ENCODE peak calls at places on chromosome 15, in six cellular contexts. F is upper lobe of left lung, V is lower lobe of right lung, P is tibial artery, J is body of pancreas, L is heart left ventricle. E is an unnamed sample. For H3K27me3, the result is how much of the 10 kb centered on the place peaks cover.

GRCh38 chr15:58538901-58539300 is 107.1 kb downstream of the LIPC start:
- DNase-seq in L (no peak), P (no peak), J (no peak), F (no peak), V (no peak), E (no peak)

GRCh38 chr15:51444112-51444511 is 102.7 kb downstream of the GLDN start:
- DNase-seq in L (no peak), F (no peak), P (no peak), J (no peak), V (no peak), E (no peak)

GRCh38 chr15:48520376-48521155 is 124.9 kb downstream of the FBN1 start:
- DNase-seq in V (no peak), L (no peak), J (no peak), P (no peak), F (peak), E (no peak)

GRCh38 chr15:101267320-101268104 is 9.8 kb downstream of the SELENOS start:
- DNase-seq in V (no peak), L (peak), F (peak), P (peak), J (peak), E (no peak)

GRCh38 chr15:77901921-77902750 is 175.4 kb downstream of the TBC1D2B start:
- DNase-seq in P (peak), F (no peak), V (peak), L (peak), J (peak), E (no peak)

GRCh38 chr15:76208786-76209424 is 102.4 kb downstream of the ETFA start:
- DNase-seq in L (peak), F (no peak), V (no peak), J (no peak), P (no peak), E (no peak)

GRCh38 chr15:73782339-73782979 is 29.3 kb upstream of the INSYN1 start:
- DNase-seq in P (no peak), F (no peak), V (no peak), J (no peak), L (no peak), E (no peak)

GRCh38 chr15:94793641-94794040 is 562.3 kb downstream of the MCTP2 start:
- DNase-seq in V (no peak), J (no peak), L (no peak), P (no peak), F (no peak), E (no peak)

GRCh38 chr15:65962187-65962586 is 92.9 kb downstream of the RAB11A start:
- DNase-seq in V (no peak), P (no peak), F (no peak), J (no peak), L (no peak), E (no peak)

GRCh38 chr15:67199881-67200763 is 54.3 kb downstream of the AAGAB start:
- DNase-seq in J (no peak), V (no peak), L (no peak), F (no peak), P (no peak), E (no peak)

GRCh38 chr15:42919794-42920280 is 741 bp downstream of the TTBK2 start:
- DNase-seq in L (no peak), J (peak), V (no peak), P (peak), F (no peak), E (peak)

GRCh38 chr15:98734472-98735284 is 86.3 kb downstream of the IGF1R start:
- DNase-seq in F (no peak), V (no peak), P (no peak), J (no peak), L (no peak), E (no peak)

GRCh38 chr15:74036271-74037170 is 42.0 kb downstream of the PML start:
- DNase-seq in F (no peak), J (no peak), P (peak), L (no peak), V (peak), E (no peak)

GRCh38 chr15:71109130-71109529 is 6.1 kb upstream of the THSD4 start:
- DNase-seq in F (no peak), L (no peak), J (no peak), P (no peak), V (no peak), E (no peak)

GRCh38 chr15:40582726-40583246 is 11.3 kb upstream of the KNL1 start:
- DNase-seq in J (peak), F (no peak), L (no peak), P (no peak), V (no peak), E (no peak)

GRCh38 chr15:75661041-75661778 is 13.5 kb downstream of the SNX33 start:
- DNase-seq in L (peak), V (peak), J (peak), F (peak), P (peak), E (no peak)

GRCh38 chr15:77002954-77003912 is 8.3 kb downstream of the PSTPIP1 start:
- DNase-seq in P (peak), J (no peak), F (no peak), V (peak), L (peak), E (peak)

GRCh38 chr15:70795311-70795665 is 31.9 kb upstream of the UACA start:
- DNase-seq in P (no peak), J (no peak), L (no peak), F (no peak), V (no peak), E (no peak)

GRCh38 chr15:34583399-34584320 is at the start of gene GOLGA8B:
- DNase-seq in V (peak), L (peak), P (no peak), F (peak), J (peak), E (peak)

GRCh38 chr15:92601940-92602593 is 53.5 kb downstream of the FAM174B start:
- DNase-seq in V (no peak), P (no peak), J (peak), F (no peak), L (no peak), E (no peak)

GRCh38 chr15:35306361-35306981 is 221.4 kb upstream of the NANOGP8 start:
- DNase-seq in F (no peak), L (no peak), J (no peak), P (no peak), V (no peak), E (no peak)

GRCh38 chr15:74866090-74866489 is 7.1 kb downstream of the SCAMP2 start:
- DNase-seq in L (no peak), V (no peak), P (peak), F (no peak), J (no peak), E (no peak)

GRCh38 chr15:97012986-97013385 is 682.5 kb downstream of the NR2F2 start:
- DNase-seq in J (no peak), F (no peak), L (no peak), P (no peak), V (no peak), E (no peak)

GRCh38 chr15:83871808-83872559 is 218.1 kb downstream of the ADAMTSL3 start:
- DNase-seq in L (no peak), P (no peak), F (no peak), V (no peak), J (peak), E (no peak)

GRCh38 chr15:45550436-45550835 is 27.9 kb upstream of the SLC30A4 start:
- DNase-seq in F (no peak), V (no peak), J (no peak), P (no peak), L (no peak), E (no peak)

GRCh38 chr15:97482521-97482920 is 478.0 kb upstream of the ARRDC4 start:
- DNase-seq in P (no peak), V (no peak), L (no peak), J (no peak), F (no peak), E (no peak)

GRCh38 chr15:78598348-78598747 is 22.4 kb downstream of the CHRNA3 start:
- DNase-seq in J (no peak), P (no peak), V (no peak), F (no peak), L (no peak), E (no peak)

GRCh38 chr15:55897560-55898336 is 95.7 kb downstream of the NEDD4 start:
- DNase-seq in V (no peak), J (peak), P (peak), F (no peak), L (no peak), E (no peak)

GRCh38 chr15:40928975-40929729 is at the start of gene DLL4:
- DNase-seq in J (peak), P (peak), V (peak), L (peak), F (peak), E (no peak)

GRCh38 chr15:74182131-74182530 is 8.6 kb downstream of the ISLR start:
- DNase-seq in L (peak), J (no peak), V (peak), P (no peak), F (no peak), E (no peak)

GRCh38 chr15:51749307-51749706 is 2.1 kb upstream of the TMOD2 start:
- DNase-seq in P (no peak), L (no peak), F (no peak), J (no peak), V (no peak), E (no peak)

GRCh38 chr15:91055548-91056331 is 33.3 kb upstream of the VPS33B start:
- DNase-seq in J (peak), L (peak), F (no peak), P (peak), V (no peak), E (peak)

GRCh38 chr15:58931985-58932384 is 1.5 kb downstream of the SLTM start:
- DNase-seq in L (no peak), V (no peak), P (no peak), J (peak), F (no peak), E (no peak)

GRCh38 chr15:100944237-100944875 is 25.2 kb downstream of the LRRK1 start:
- DNase-seq in P (no peak), L (no peak), V (no peak), J (no peak), F (no peak), E (no peak)

GRCh38 chr15:90266485-90266884 is 1.0 kb downstream of the NGRN start:
- DNase-seq in V (no peak), J (no peak), L (no peak), P (no peak), F (no peak), E (no peak)

GRCh38 chr15:96337991-96338771 is 7.7 kb downstream of the NR2F2 start:
- DNase-seq in F (no peak), V (no peak), L (no peak), P (no peak), J (no peak), E (no peak)

GRCh38 chr15:22966321-22967083 is 13.7 kb downstream of the CYFIP1 start:
- DNase-seq in F (no peak), L (no peak), J (no peak), P (no peak), V (no peak), E (no peak)

GRCh38 chr15:22961661-22962221 is 18.4 kb downstream of the CYFIP1 start:
- DNase-seq in P (no peak), F (no peak), J (peak), V (no peak), L (no peak), E (no peak)

GRCh38 chr15:22962611-22963010 is 17.6 kb downstream of the CYFIP1 start:
- DNase-seq in J (no peak), V (no peak), F (no peak), L (no peak), P (no peak), E (no peak)

GRCh38 chr15:22960587-22960986 is 19.6 kb downstream of the CYFIP1 start:
- DNase-seq in V (no peak), P (no peak), L (no peak), J (no peak), F (no peak), E (no peak)

GRCh38 chr15:22963546-22964125 is 16.5 kb downstream of the CYFIP1 start:
- DNase-seq in P (no peak), L (no peak), J (no peak), F (peak), V (no peak), E (no peak)
- TF ChIP-seq CTCF in P (no peak), L (no peak), J (no peak), F (no peak), V (no peak), E (no peak)

DNA sequence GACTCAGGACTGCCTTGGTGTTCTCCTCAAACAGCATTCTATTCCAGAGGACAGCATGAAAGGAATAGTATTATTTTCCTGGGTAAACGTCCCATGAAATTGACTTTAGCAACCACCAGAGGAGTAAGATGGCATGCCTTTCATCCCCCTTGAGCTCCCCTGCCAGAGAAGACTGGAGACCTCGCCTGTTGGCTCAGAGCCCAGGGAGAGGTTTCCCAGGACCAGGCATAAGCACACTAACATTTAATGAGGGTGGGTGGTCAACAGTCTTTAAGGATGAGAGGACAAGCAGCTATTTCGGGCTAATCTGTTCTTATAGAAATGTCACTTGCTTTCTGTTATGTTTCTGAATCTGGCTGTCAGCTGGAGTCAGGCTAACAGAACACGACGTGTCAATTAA is 390.4 kb downstream of the GABRG3 start:
- DNase-seq in V (no peak), L (no peak), P (no peak), J (no peak), F (no peak), E (no peak)
- H3K27me3 ChIP-seq in V (under half), L (under half), P (under half), J (under half), F (under half), E (under half)

GRCh38 chr15:64738231-64739095 is 36.9 kb downstream of the RBPMS2 start:
- DNase-seq in J (no peak), F (peak), L (no peak), P (no peak), V (no peak), E (no peak)
- H3K27ac ChIP-seq in J (no peak), F (no peak), L (no peak), P (peak), V (no peak), E (no peak)

DNA sequence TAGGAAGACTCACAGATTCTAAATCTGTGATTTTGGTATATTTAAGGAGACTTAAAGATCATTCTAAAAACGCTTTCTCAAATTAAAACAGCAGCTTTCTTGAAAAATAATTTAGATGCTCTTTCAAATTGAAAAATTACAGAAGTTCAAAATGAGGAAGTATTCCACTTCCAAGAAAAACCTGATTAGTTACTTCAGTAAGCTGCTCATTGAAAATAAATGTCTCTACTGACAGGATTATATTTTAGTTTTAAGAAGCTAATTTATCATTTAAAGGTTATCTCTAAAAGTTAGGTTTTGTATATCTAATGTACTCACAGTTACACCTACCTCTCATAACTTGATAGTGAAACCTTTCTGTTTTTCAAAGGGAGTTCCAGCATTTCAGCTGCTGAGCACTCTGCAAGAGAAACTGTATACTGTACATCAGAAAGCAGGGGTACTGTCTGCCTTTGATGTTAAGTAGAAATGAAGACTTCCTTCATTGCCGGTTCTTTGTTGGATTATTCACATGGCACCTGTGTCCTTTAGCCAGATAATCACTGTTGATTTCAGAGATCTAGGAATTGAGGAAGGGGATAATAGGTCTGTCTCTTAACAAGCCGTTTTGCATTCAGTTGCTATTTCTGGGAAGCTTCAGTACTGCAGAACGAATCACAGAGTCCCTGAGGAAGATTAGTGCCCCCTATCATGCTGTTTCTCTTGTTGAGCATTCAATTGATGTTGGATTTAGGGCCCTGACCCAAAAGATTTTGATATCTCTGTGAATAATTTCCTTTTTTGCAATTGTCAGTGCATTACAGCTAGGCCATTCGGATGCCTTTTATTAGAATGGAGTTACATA is 161.7 kb downstream of the TCF12 start:
- DNase-seq in P (no peak), F (no peak), J (no peak), L (no peak), V (no peak), E (no peak)
- TF ChIP-seq CTCF in P (no peak), F (no peak), J (no peak), L (no peak), V (no peak), E (no peak)

GRCh38 chr15:69145694-69146492 is 14.5 kb upstream of the GLCE start:
- DNase-seq in L (no peak), J (no peak), V (no peak), P (no peak), F (no peak), E (no peak)

GRCh38 chr15:69144530-69144929 is 15.9 kb upstream of the GLCE start:
- DNase-seq in V (no peak), P (no peak), L (no peak), J (no peak), F (no peak), E (no peak)

GRCh38 chr15:69146724-69147435 is 13.6 kb upstream of the GLCE start:
- DNase-seq in J (no peak), L (no peak), V (no peak), F (no peak), P (no peak), E (no peak)

GRCh38 chr15:69143756-69144436 is 16.5 kb upstream of the GLCE start:
- DNase-seq in J (no peak), P (no peak), V (no peak), F (no peak), L (no peak), E (no peak)

DNA sequence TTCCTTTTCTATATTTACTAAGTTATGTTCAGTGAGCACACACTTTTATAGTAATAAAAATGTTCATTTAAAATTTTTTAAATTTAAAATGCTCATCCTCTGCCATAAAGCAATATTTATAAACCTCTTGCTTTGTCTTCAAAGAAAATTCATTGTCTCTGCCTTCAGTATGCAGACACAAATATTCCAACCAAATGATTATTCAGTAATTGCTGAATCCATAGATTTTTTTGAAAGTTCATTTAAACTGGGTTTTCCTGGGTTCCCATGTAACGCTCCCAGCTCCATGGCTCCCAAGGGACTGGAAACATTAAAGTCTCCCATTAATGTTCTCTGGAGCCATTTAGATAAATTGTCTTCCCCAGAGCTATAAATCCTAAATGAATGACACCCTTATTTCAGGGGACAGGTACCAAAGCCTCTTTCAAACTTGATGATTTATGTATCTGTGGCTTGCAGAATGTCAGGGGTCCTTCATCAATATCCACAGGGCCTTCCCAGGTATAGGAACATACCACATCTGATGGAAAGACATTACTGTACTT is 15.2 kb upstream of the GLCE start:
- DNase-seq in F (no peak), L (no peak), J (no peak), V (no peak), P (no peak), E (no peak)
- H3K27me3 ChIP-seq in F (under half), L (under half), J (under half), V (under half), P (half or more), E (under half)

GRCh38 chr15:61483599-61483998 is 254.5 kb upstream of the RORA start:
- DNase-seq in F (no peak), V (no peak), J (no peak), L (no peak), P (no peak), E (no peak)

DNA sequence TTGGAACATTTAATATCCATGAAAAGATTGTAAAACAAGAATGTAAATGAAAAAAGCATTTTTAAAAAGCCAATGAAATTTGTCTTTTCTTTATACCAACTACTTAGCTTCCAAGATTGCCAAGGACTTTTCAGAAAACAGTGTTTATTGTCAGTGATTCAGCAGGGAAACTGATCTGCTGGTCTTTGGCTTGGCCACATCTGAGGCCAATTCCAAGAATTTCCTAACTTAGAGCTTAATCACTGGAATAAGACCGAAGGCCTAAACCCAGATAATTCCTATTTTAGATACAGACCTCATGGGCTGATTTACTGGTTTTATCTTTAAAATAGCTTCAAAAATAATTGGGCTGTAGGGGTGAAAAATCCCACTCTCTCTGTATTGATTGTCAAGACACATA is 260.5 kb upstream of the RORA start:
- DNase-seq in F (no peak), L (no peak), J (no peak), V (no peak), P (no peak), E (no peak)
- H3K27ac ChIP-seq in F (no peak), L (no peak), J (no peak), V (no peak), P (no peak), E (no peak)

GRCh38 chr15:62393196-62393595 is 228.1 kb upstream of the C2CD4B start:
- DNase-seq in V (no peak), J (no peak), P (no peak), L (no peak), F (no peak), E (no peak)

GRCh38 chr15:62389887-62390792 is 225.1 kb upstream of the C2CD4B start:
- DNase-seq in V (peak), L (peak), F (peak), P (peak), J (peak), E (peak)

GRCh38 chr15:62390793-62391543 is 225.9 kb upstream of the C2CD4B start:
- DNase-seq in P (peak), F (peak), L (peak), V (peak), J (peak), E (no peak)

GRCh38 chr15:62392411-62392810 is 227.3 kb upstream of the C2CD4B start:
- DNase-seq in J (peak), L (peak), F (no peak), V (no peak), P (no peak), E (no peak)

GRCh38 chr15:62391565-62392262 is 226.6 kb upstream of the C2CD4B start:
- DNase-seq in P (peak), L (peak), F (peak), V (peak), J (peak), E (no peak)
- TF ChIP-seq CTCF in P (peak), L (peak), F (no peak), V (peak), J (peak), E (no peak)

GRCh38 chr15:50250789-50251394 is 14.6 kb downstream of the HDC start:
- DNase-seq in P (no peak), L (no peak), V (no peak), F (no peak), J (no peak), E (no peak)

GRCh38 chr15:50249704-50250103 is 15.8 kb downstream of the HDC start:
- DNase-seq in V (no peak), F (no peak), L (no peak), J (no peak), P (no peak), E (no peak)

GRCh38 chr15:50248994-50249586 is 16.4 kb downstream of the HDC start:
- DNase-seq in F (no peak), V (no peak), L (no peak), J (no peak), P (no peak), E (no peak)

GRCh38 chr15:50244959-50245624 is 20.4 kb downstream of the HDC start:
- DNase-seq in J (no peak), F (no peak), L (no peak), P (no peak), V (no peak), E (no peak)

GRCh38 chr15:50247819-50248650 is 17.5 kb downstream of the HDC start:
- DNase-seq in V (peak), J (no peak), L (no peak), F (no peak), P (no peak), E (no peak)
- H3K27me3 ChIP-seq in V (under half), J (under half), L (under half), F (under half), P (under half), E (under half)

E was measured in CD4-positive, alpha-beta T cell.